ENCODE peak calls at places on chromosomes 4 and X, in nine cellular contexts. I is right cardiac atrium; G is SK-N-SH treated with all-trans-retinoic acid at 6 μM for 48 hours; D is activated CD8-positive, alpha-beta memory T cell treated with anti-CD3 and anti-CD28 coated beads, Interleukin-2, amount 10 ng/mL, durations not matched to agents 7 days and 5 days; R is activated naive CD8-positive, alpha-beta T cell treated with anti-CD3 and anti-CD28 coated beads, Interleukin-2, amount 10 ng/mL, durations not matched to agents 7 days and 5 days; T is heart left ventricle; F is activated CD4-positive, alpha-beta T cell treated with anti-CD3 and anti-CD28 coated beads for 36 hours; H is left ventricle myocardium superior; O is stimulated activated effector memory CD8-positive, alpha-beta T cell treated with anti-CD3 and anti-CD28 coated beads, Interleukin-12 subunit alpha, Interleukin-12 subunit beta, amount 100 ng/mL, for 72 hours. Z is an unnamed sample.
A peak's percentile ranks its signal among the peaks of the same experiment; 100 is the strongest.

GRCh38 chr4:184253072-184253420 is 35.4 kb upstream of the ENPP6 start:
- ATAC-seq in D (no peak), G (no peak), T (no peak), I (no peak), O (no peak), F (no peak), H (no peak), R (no peak), Z (no peak)

GRCh38 chrX:925094-925493 is 287.4 kb downstream of the CRLF2 start:
- ATAC-seq in R (no peak), D (no peak), O (no peak), G (no peak), H (no peak), T (no peak), F (no peak), I (no peak), Z (no peak)

GRCh38 chr4:5664778-5665177 is 43.6 kb downstream of the EVC2 start:
- ATAC-seq in F (no peak), G (no peak), R (no peak), D (no peak), I (no peak), O (no peak), T (no peak), H (no peak), Z (no peak)

GRCh38 chr4:71006203-71006907 is 12.9 kb downstream of the DCK start:
- ATAC-seq in H (no peak), R (peak; percentile 53), F (peak; percentile 83), T (no peak), I (no peak), G (no peak), O (peak; percentile 64), D (peak; percentile 52), Z (no peak)

GRCh38 chrX:18886005-18886343 is 97.9 kb downstream of the PHKA2 start:
- ATAC-seq in F (peak; percentile 47), H (no peak), T (no peak), D (peak; percentile 37), O (peak; percentile 42), I (no peak), R (peak; percentile 41), G (no peak), Z (peak; percentile 2)

GRCh38 chrX:44795945-44796450 is 47.8 kb upstream of the DUSP21 start:
- ATAC-seq in O (no peak), H (no peak), T (no peak), R (no peak), I (no peak), D (no peak), F (no peak), G (no peak), Z (no peak)

GRCh38 chr4:158033416-158033863 is 139.4 kb downstream of the GASK1B start:
- ATAC-seq in O (no peak), R (no peak), I (peak; percentile 95), F (no peak), G (peak; percentile 30), H (peak; percentile 78), T (peak; percentile 89), D (no peak), Z (peak; percentile 50)

GRCh38 chrX:113947548-113947947 is 636.3 kb upstream of the HTR2C start:
- ATAC-seq in F (no peak), H (no peak), T (no peak), R (no peak), I (no peak), G (peak; percentile 30), O (no peak), D (no peak), Z (no peak)